ENCODE peak calls at places on chromosomes 4 and X, in eight cellular contexts. R, V, C, I, T, M, N and X are unnamed samples.

GRCh38 chr4:48602222-48602621 is 112.2 kb downstream of the ZAR1 start:
- DNase-seq in V (no peak), I (no peak), T (no peak), N (no peak), M (no peak), R (no peak), C (no peak), X (no peak)

GRCh38 chr4:69668680-69669079 is 15.6 kb upstream of the UGT2A1 start:
- DNase-seq in N (no peak), V (no peak), R (no peak), M (no peak), I (no peak), T (no peak), C (no peak), X (no peak)

GRCh38 chr4:7299051-7299907 is 106.9 kb downstream of the SORCS2 start:
- DNase-seq in V (no peak), R (no peak), I (peak; percentile 92), T (no peak), M (no peak), C (no peak), N (no peak), X (no peak)

GRCh38 chr4:109676886-109677285 is 26.4 kb downstream of the CASP6 start:
- DNase-seq in V (no peak), R (no peak), M (no peak), C (no peak), T (no peak), I (no peak), N (no peak), X (no peak)

GRCh38 chr4:54683616-54684346 is 26.0 kb downstream of the KIT start:
- DNase-seq in V (peak; percentile 56), R (peak; percentile 14), M (peak; percentile 69), N (no peak), I (peak; percentile 23), C (no peak), T (peak; percentile 49), X (peak; percentile 16)

GRCh38 chr4:791866-792630 is 33.9 kb downstream of the CPLX1 start:
- DNase-seq in C (no peak), R (peak; percentile 33), I (no peak), V (no peak), T (no peak), M (no peak), N (no peak), X (no peak)

GRCh38 chr4:16168710-16169388 is 57.4 kb downstream of the TAPT1 start:
- DNase-seq in R (no peak), V (no peak), N (no peak), T (no peak), I (no peak), C (no peak), M (no peak), X (no peak)

GRCh38 chrX:70452143-70452733 is 7.6 kb downstream of the DLG3 start:
- DNase-seq in N (no peak), R (no peak), I (peak; percentile 62), C (peak; percentile 53), V (peak; percentile 60), T (peak; percentile 56), M (no peak), X (peak; percentile 30)